ENCODE peak calls at places on chromosomes 7 and 10, in four cellular contexts. B, C, S and R are unnamed samples.

GRCh38 chr10:119201233-119201632 is 6.1 kb upstream of the GRK5 start:
- DNase-seq in B (no peak), C (no peak), S (no peak), R (no peak)

GRCh38 chr10:42754155-42755027 is 28.2 kb upstream of the BMS1 start:
- DNase-seq in B (peak; percentile 15), C (peak; percentile 18), S (peak; percentile 53), R (peak; percentile 71)

GRCh38 chr10:28875535-28876208 is 198.4 kb downstream of the BAMBI start:
- DNase-seq in B (no peak), C (peak; percentile 76), S (no peak), R (no peak)

GRCh38 chr10:100656479-100656878 is 88.9 kb upstream of the PAX2 start:
- DNase-seq in B (no peak), C (peak; percentile 7), S (no peak), R (no peak)

GRCh38 chr7:94838717-94839116 is 68.7 kb upstream of the PPP1R9A start:
- DNase-seq in B (no peak), C (peak; percentile 2), S (no peak), R (no peak)

GRCh38 chr7:139784643-139785042 is 6.8 kb upstream of the HIPK2 start:
- DNase-seq in B (no peak), C (no peak), S (no peak), R (no peak)

GRCh38 chr7:38628630-38629385 is 2.4 kb downstream of the AMPH start:
- DNase-seq in B (no peak), C (peak; percentile 31), S (no peak), R (no peak)

GRCh38 chr10:70381491-70382421 is 669 bp downstream of the LRRC20 start:
- DNase-seq in B (peak; percentile 45), C (no peak), S (peak; percentile 59), R (peak; percentile 78)

GRCh38 chr7:1741751-1742554 is 71.9 kb downstream of the ELFN1 start:
- DNase-seq in B (no peak), C (no peak), S (no peak), R (no peak)

GRCh38 chr7:152130658-152131590 is 105.5 kb downstream of the GALNT11 start:
- DNase-seq in B (no peak), C (no peak), S (no peak), R (no peak)

GRCh38 chr10:45000764-45001381 is at the start of gene ZNF22:
- DNase-seq in B (peak; percentile 74), C (peak; percentile 74), S (peak; percentile 81), R (peak; percentile 88)

GRCh38 chr10:116761883-116762282 is 19.5 kb upstream of the HSPA12A start:
- DNase-seq in B (no peak), C (no peak), S (no peak), R (peak; percentile 19)

GRCh38 chr7:54664235-54665228 is 94.5 kb downstream of the SEC61G start:
- DNase-seq in B (peak; percentile 71), C (peak; percentile 9), S (no peak), R (peak; percentile 73)

GRCh38 chr7:571096-572012 is 51.7 kb upstream of the PDGFA start:
- DNase-seq in B (no peak), C (no peak), S (peak; percentile 25), R (no peak)

GRCh38 chr10:122546242-122546641 is 14.3 kb upstream of the DMBT1 start:
- DNase-seq in B (no peak), C (no peak), S (no peak), R (no peak)

GRCh38 chr10:930415-931325 is 835 bp downstream of the LARP4B start:
- DNase-seq in B (peak; percentile 28), C (peak; percentile 32), S (peak; percentile 79), R (peak; percentile 83)

GRCh38 chr7:2099036-2099957 is 133.4 kb downstream of the MAD1L1 start:
- DNase-seq in B (no peak), C (peak; percentile 40), S (no peak), R (no peak)

GRCh38 chr10:83917519-83918506 is 221.5 kb upstream of the GHITM start:
- DNase-seq in B (peak; percentile 31), C (no peak), S (no peak), R (peak; percentile 69)

GRCh38 chr10:129466703-129467345 is at the start of gene MGMT:
- DNase-seq in B (peak; percentile 89), C (peak; percentile 86), S (peak; percentile 97), R (peak; percentile 99)
- TF ChIP-seq CTCF in B (no peak), C (no peak), S (no peak), R (no peak)

DNA sequence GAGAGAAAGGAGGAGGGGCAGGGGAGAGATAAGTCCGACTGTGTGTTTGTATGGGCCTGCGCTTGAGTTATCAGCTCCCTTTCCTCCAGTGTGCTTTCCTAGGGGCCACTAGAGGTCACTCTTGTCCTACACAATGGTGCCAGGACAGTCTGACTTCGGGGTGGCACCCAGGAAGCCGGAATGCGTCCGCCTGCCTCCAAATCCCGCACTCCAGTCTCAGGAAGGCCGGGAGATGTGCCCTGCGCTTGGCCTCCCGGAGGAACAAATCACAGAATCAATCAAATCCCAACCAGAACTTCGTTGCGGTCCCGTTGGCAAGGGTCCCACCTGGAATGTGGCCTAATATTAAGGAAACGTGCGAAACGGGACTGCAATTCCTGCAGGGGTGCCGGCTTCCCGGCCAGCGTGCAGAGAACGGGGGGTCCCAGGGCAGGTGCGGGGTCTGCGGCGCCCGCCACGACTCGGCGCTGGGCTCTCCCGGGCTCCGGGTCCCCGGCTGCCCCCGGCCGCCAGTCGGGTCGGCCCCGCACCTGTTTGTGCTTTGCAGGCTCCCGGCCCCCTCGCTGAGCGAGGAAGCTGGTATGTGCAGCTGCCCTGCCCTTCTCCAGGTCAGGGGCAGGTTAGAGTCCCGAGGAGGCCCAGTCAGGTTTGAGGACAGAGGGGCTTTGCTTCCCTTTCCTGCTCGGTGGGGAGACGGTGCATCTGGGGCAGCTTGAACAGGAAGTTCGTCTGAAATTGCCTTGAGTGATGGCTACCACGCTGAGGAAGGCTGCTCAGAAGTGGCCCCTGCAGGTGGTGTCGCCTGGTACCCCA is 21.0 kb upstream of the HPS1 start:
- DNase-seq in B (peak; percentile 54), C (peak; percentile 90), S (peak; percentile 77), R (peak; percentile 81)
- TF ChIP-seq CTCF in B (peak; percentile 95), C (peak; percentile 85), S (peak; percentile 87), R (peak; percentile 84)

GRCh38 chr10:132163826-132164515 is 22.8 kb upstream of the DPYSL4 start:
- DNase-seq in B (no peak), C (no peak), S (peak; percentile 21), R (no peak)

GRCh38 chr10:132162021-132162531 is 24.7 kb upstream of the DPYSL4 start:
- DNase-seq in B (no peak), C (no peak), S (peak; percentile 24), R (no peak)

GRCh38 chr10:132164801-132165278 is 21.9 kb upstream of the DPYSL4 start:
- DNase-seq in B (no peak), C (no peak), S (peak; percentile 41), R (no peak)

GRCh38 chr10:132162590-132163277 is 24.0 kb upstream of the DPYSL4 start:
- DNase-seq in B (no peak), C (no peak), S (peak; percentile 52), R (no peak)

DNA sequence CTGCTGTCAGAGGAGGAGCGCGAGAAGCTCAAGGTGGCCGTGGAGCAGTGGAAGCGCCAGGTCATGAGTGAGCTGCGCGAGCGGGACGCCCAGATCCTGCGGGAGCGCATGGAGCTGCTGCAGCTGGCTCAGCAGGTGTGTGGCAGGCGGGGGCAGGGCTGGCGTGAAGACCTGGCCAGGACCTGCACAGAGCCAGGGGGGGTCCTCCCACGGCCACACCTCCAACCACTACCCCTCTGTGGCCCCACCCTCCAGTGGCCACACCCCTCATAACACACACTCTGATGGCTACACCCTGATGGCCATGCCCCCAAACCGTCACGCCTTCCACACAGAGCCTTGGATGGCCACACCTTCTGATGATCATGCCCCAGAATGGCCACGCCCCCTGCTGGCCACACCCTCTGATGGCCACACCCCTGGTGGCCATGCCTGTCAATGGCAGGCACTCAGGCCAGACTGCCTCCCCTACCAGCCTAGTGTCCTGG is 23.4 kb upstream of the DPYSL4 start:
- DNase-seq in B (peak; percentile 45), C (no peak), S (peak; percentile 50), R (no peak)
- TF ChIP-seq CTCF in B (no peak), C (no peak), S (no peak), R (no peak)

DNA sequence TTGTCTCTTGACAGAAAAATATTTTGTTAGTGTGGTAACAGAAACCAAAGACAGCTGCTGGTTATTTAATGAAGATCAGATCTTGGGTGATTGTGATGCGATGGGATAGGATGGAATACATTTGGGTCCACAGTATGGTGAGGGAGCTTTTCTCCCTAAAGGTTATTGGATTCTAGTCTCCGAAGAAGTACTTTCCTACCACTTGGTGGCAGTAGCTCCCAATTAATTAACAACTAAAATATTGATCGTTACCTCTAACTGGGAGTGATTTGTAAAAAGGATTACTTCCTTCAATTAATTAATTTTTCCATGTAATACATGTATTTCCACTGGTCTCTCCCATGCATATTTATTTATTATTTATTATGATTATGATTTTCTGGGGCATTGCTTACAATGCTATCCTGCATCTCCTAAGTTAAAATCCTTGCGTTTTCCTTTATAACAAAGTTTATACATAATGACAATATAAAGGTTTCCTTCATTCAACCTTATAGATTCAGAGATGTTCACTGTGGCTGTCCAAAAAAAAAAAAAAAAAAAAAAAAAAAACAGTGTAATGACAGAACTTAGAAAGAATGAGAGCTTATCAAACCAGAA is 25.6 kb downstream of the TMEM196 start:
- DNase-seq in B (no peak), C (peak; percentile 58), S (no peak), R (no peak)
- TF ChIP-seq CTCF in B (peak; percentile 82), C (peak; percentile 63), S (peak; percentile 55), R (peak; percentile 63)